ENCODE peak calls at places on chromosomes 5 and 9, in six cellular contexts. Y, D, S, W, X and H are unnamed samples.

GRCh38 chr5:128674837-128675446 is 136.9 kb upstream of the FBN2 start:
- DNase-seq in X (peak; percentile 55), W (peak; percentile 21), D (no peak), S (peak; percentile 7), Y (peak; percentile 74), H (peak; percentile 2)

GRCh38 chr5:6163913-6164312 is 214.4 kb downstream of the MED10 start:
- DNase-seq in D (no peak), Y (no peak), S (no peak), W (no peak), X (no peak), H (no peak)

GRCh38 chr9:92610470-92611420 is 59.2 kb downstream of the IPPK start:
- DNase-seq in D (no peak), S (no peak), W (no peak), Y (peak; percentile 35), X (no peak), H (no peak)

GRCh38 chr5:87121315-87122170 is 146.1 kb upstream of the RASA1 start:
- DNase-seq in X (no peak), W (peak; percentile 10), S (peak; percentile 12), D (no peak), Y (peak; percentile 90), H (peak; percentile 85)

GRCh38 chr5:33937700-33938506 is 1.7 kb downstream of the RXFP3 start:
- DNase-seq in D (no peak), Y (no peak), S (no peak), X (no peak), W (no peak), H (no peak)

GRCh38 chr9:4833781-4834560 is 41.2 kb downstream of the RCL1 start:
- DNase-seq in S (no peak), Y (peak; percentile 80), W (no peak), X (no peak), D (no peak), H (no peak)

GRCh38 chr5:139468421-139468931 is 2.3 kb upstream of the SMIM33 start:
- DNase-seq in W (no peak), S (no peak), Y (peak; percentile 47), X (no peak), D (no peak), H (no peak)

GRCh38 chr5:172506921-172507320 is 52.6 kb upstream of the SH3PXD2B start:
- DNase-seq in D (no peak), X (no peak), S (no peak), W (no peak), Y (no peak), H (no peak)

GRCh38 chr5:83467315-83468044 is 4.1 kb upstream of the VCAN start:
- DNase-seq in W (no peak), D (no peak), S (no peak), Y (peak; percentile 18), X (no peak), H (no peak)

GRCh38 chr5:44565360-44565759 is 176.1 kb upstream of the FGF10 start:
- DNase-seq in Y (no peak), D (no peak), X (no peak), S (no peak), W (no peak), H (no peak)

GRCh38 chr5:158431369-158432029 is 572.6 kb upstream of the CLINT1 start:
- DNase-seq in Y (no peak), S (no peak), D (no peak), W (no peak), X (peak; percentile 9), H (no peak)

GRCh38 chr9:95360866-95361265 is 43.4 kb upstream of the FANCC start:
- DNase-seq in D (no peak), Y (no peak), S (no peak), X (no peak), W (no peak), H (no peak)

GRCh38 chr9:69585571-69585970 is 86.6 kb downstream of the APBA1 start:
- DNase-seq in D (no peak), S (no peak), W (no peak), X (no peak), Y (no peak), H (no peak)

GRCh38 chr5:167565555-167565954 is 725.9 kb upstream of the WWC1 start:
- DNase-seq in S (no peak), D (no peak), X (peak; percentile 31), Y (peak; percentile 27), W (peak; percentile 18), H (peak; percentile 30)

GRCh38 chr9:95060246-95060645 is 257.3 kb downstream of the FANCC start:
- DNase-seq in W (no peak), D (no peak), S (no peak), X (no peak), Y (no peak), H (no peak)

GRCh38 chr5:148928141-148928540 is 101.7 kb downstream of the ADRB2 start:
- DNase-seq in D (no peak), W (no peak), Y (peak; percentile 70), S (no peak), X (no peak), H (no peak)

GRCh38 chr5:169258372-169259000 is 42.5 kb downstream of the SLIT3 start:
- DNase-seq in W (no peak), D (no peak), S (no peak), Y (peak; percentile 50), X (no peak), H (no peak)

GRCh38 chr9:9492506-9492905 is 1120.3 kb downstream of the PTPRD start:
- DNase-seq in Y (no peak), S (no peak), D (no peak), X (no peak), W (no peak), H (no peak)

GRCh38 chr9:17088566-17088965 is 46.3 kb upstream of the CNTLN start:
- DNase-seq in Y (peak; percentile 9), D (no peak), X (no peak), S (no peak), W (no peak), H (no peak)

GRCh38 chr9:69307446-69308216 is 17.4 kb upstream of the ENTREP1 start:
- DNase-seq in Y (peak; percentile 78), S (no peak), W (no peak), D (no peak), X (no peak), H (no peak)

GRCh38 chr9:73962792-73963191 is 534.3 kb upstream of the RORB start:
- DNase-seq in W (no peak), S (no peak), X (no peak), Y (no peak), D (no peak), H (no peak)

GRCh38 chr5:168790037-168790635 is 211.0 kb upstream of the PANK3 start:
- DNase-seq in D (no peak), W (no peak), X (peak; percentile 33), S (no peak), Y (peak; percentile 7), H (no peak)

GRCh38 chr5:173862047-173862477 is 26.1 kb upstream of the CPEB4 start:
- DNase-seq in X (no peak), W (no peak), Y (no peak), D (no peak), S (no peak), H (no peak)

GRCh38 chr9:131473198-131473885 is 29.4 kb upstream of the POMT1 start:
- DNase-seq in Y (no peak), D (no peak), X (no peak), W (no peak), S (no peak), H (no peak)

GRCh38 chr9:128713411-128713780 is 10.5 kb downstream of the ZDHHC12 start:
- DNase-seq in W (no peak), D (no peak), S (no peak), Y (no peak), X (no peak), H (no peak)

GRCh38 chr5:137753227-137753985 is 757 bp downstream of the HNRNPA0 start:
- DNase-seq in Y (no peak), S (peak; percentile 38), D (no peak), X (no peak), W (no peak), H (no peak)

GRCh38 chr9:87515588-87516221 is 18.0 kb downstream of the DAPK1 start:
- DNase-seq in Y (no peak), W (no peak), X (no peak), D (no peak), S (no peak), H (no peak)